ENCODE peak calls at places on chromosomes 3 and 15, in five cellular contexts. One of them, this sample, is unnamed.

GRCh38 chr3:107523361-107524213 is 825 bp downstream of the BBX start:
- DNase-seq in activated T-helper 1 cell treated with anti-CD3 and anti-CD28 coated beads, Interleukin-2, amount 50 U/mL, for 16 hours: peak
- DNase-seq in RPMI7951: peak
- DNase-seq in pons: no peak
- DNase-seq in nephron progenitor cell: no peak
- DNase-seq in this sample: peak

GRCh38 chr3:190058486-190059241 is 62.0 kb downstream of the P3H2 start:
- DNase-seq in nephron progenitor cell: no peak
- DNase-seq in activated T-helper 1 cell treated with anti-CD3 and anti-CD28 coated beads, Interleukin-2, amount 50 U/mL, for 16 hours: no peak
- DNase-seq in pons: peak
- DNase-seq in RPMI7951: peak
- DNase-seq in this sample: no peak

GRCh38 chr3:165206454-165207266 is 10.5 kb upstream of the SLITRK3 start:
- DNase-seq in RPMI7951: peak
- DNase-seq in nephron progenitor cell: peak
- DNase-seq in activated T-helper 1 cell treated with anti-CD3 and anti-CD28 coated beads, Interleukin-2, amount 50 U/mL, for 16 hours: no peak
- DNase-seq in pons: peak
- DNase-seq in this sample: peak

GRCh38 chr3:108430540-108430939 is 79.9 kb downstream of the MYH15 start:
- DNase-seq in RPMI7951: no peak
- DNase-seq in activated T-helper 1 cell treated with anti-CD3 and anti-CD28 coated beads, Interleukin-2, amount 50 U/mL, for 16 hours: no peak
- DNase-seq in nephron progenitor cell: no peak
- DNase-seq in pons: no peak
- DNase-seq in this sample: no peak

GRCh38 chr3:182713743-182714517 is 79.4 kb upstream of the ATP11B start:
- DNase-seq in nephron progenitor cell: no peak
- DNase-seq in RPMI7951: peak
- DNase-seq in pons: peak
- DNase-seq in activated T-helper 1 cell treated with anti-CD3 and anti-CD28 coated beads, Interleukin-2, amount 50 U/mL, for 16 hours: no peak
- DNase-seq in this sample: peak

GRCh38 chr3:69342074-69342473 is 43.8 kb downstream of the FRMD4B start:
- DNase-seq in nephron progenitor cell: no peak
- DNase-seq in RPMI7951: no peak
- DNase-seq in pons: no peak
- DNase-seq in activated T-helper 1 cell treated with anti-CD3 and anti-CD28 coated beads, Interleukin-2, amount 50 U/mL, for 16 hours: no peak
- DNase-seq in this sample: no peak

GRCh38 chr3:22779737-22780136 is 423.4 kb upstream of the UBE2E2 start:
- DNase-seq in RPMI7951: no peak
- DNase-seq in pons: no peak
- DNase-seq in activated T-helper 1 cell treated with anti-CD3 and anti-CD28 coated beads, Interleukin-2, amount 50 U/mL, for 16 hours: no peak
- DNase-seq in nephron progenitor cell: no peak
- DNase-seq in this sample: no peak

GRCh38 chr3:188948658-188949400 is 222.9 kb upstream of the TPRG1 start:
- DNase-seq in activated T-helper 1 cell treated with anti-CD3 and anti-CD28 coated beads, Interleukin-2, amount 50 U/mL, for 16 hours: no peak
- DNase-seq in pons: peak
- DNase-seq in nephron progenitor cell: no peak
- DNase-seq in RPMI7951: peak
- DNase-seq in this sample: peak

GRCh38 chr3:120418866-120419490 is 31.8 kb downstream of the FSTL1 start:
- DNase-seq in activated T-helper 1 cell treated with anti-CD3 and anti-CD28 coated beads, Interleukin-2, amount 50 U/mL, for 16 hours: no peak
- DNase-seq in pons: peak
- DNase-seq in RPMI7951: peak
- DNase-seq in nephron progenitor cell: peak
- DNase-seq in this sample: peak

GRCh38 chr3:58647661-58648141 is 18.9 kb downstream of the FAM3D start:
- DNase-seq in RPMI7951: peak
- DNase-seq in activated T-helper 1 cell treated with anti-CD3 and anti-CD28 coated beads, Interleukin-2, amount 50 U/mL, for 16 hours: no peak
- DNase-seq in nephron progenitor cell: no peak
- DNase-seq in pons: no peak
- DNase-seq in this sample: no peak

GRCh38 chr15:34793901-34794300 is 1.4 kb downstream of the ACTC1 start:
- DNase-seq in RPMI7951: no peak
- DNase-seq in pons: no peak
- DNase-seq in activated T-helper 1 cell treated with anti-CD3 and anti-CD28 coated beads, Interleukin-2, amount 50 U/mL, for 16 hours: no peak
- DNase-seq in nephron progenitor cell: no peak
- DNase-seq in this sample: no peak

This sample was measured in SW480.